ENCODE peak calls at places on chromosome 15, in six cellular contexts. I is cardiac muscle cell, R is heart right ventricle, J is psoas muscle, L is dorsolateral prefrontal cortex, F is thoracic aorta. S is an unnamed sample.

GRCh38 chr15:26095710-26096330 is 232.7 kb upstream of the ATP10A start:
- DNase-seq in L (no peak), F (no peak), J (no peak), I (no peak), R (no peak), S (no peak)

GRCh38 chr15:77457619-77458265 is 37.1 kb downstream of the HMG20A start:
- DNase-seq in J (no peak), I (peak; percentile 63), L (no peak), R (no peak), F (no peak), S (no peak)

GRCh38 chr15:77013786-77014136 is 18.8 kb downstream of the PSTPIP1 start:
- DNase-seq in I (no peak), R (no peak), F (no peak), L (no peak), J (no peak), S (no peak)

GRCh38 chr15:41367418-41367817 is 34.7 kb downstream of the NUSAP1 start:
- DNase-seq in L (no peak), I (no peak), R (peak; percentile 23), F (no peak), J (no peak), S (no peak)

GRCh38 chr15:29822100-29822684 is at the start of gene TJP1:
- DNase-seq in F (no peak), I (peak; percentile 86), L (no peak), R (peak; percentile 80), J (peak; percentile 81), S (peak; percentile 55)

GRCh38 chr15:63504979-63505841 is 817 bp downstream of the USP3 start:
- DNase-seq in F (no peak), I (peak; percentile 52), J (peak; percentile 51), R (peak; percentile 42), L (peak; percentile 52), S (peak; percentile 51)

GRCh38 chr15:29031502-29032228 is 145.9 kb downstream of the APBA2 start:
- DNase-seq in L (no peak), I (no peak), J (no peak), R (no peak), F (no peak), S (no peak)

GRCh38 chr15:90035095-90035834 is 34.1 kb downstream of the ZNF710 start:
- DNase-seq in J (peak; percentile 59), R (peak; percentile 51), I (peak; percentile 74), F (no peak), L (no peak), S (peak; percentile 53)

GRCh38 chr15:41332788-41333527 is at the start of gene NUSAP1:
- DNase-seq in F (no peak), L (no peak), J (no peak), I (no peak), R (no peak), S (no peak)

GRCh38 chr15:84955089-84955848 is 26.4 kb upstream of the PDE8A start:
- DNase-seq in I (peak; percentile 83), J (peak; percentile 70), R (peak; percentile 81), L (peak; percentile 84), F (peak; percentile 25), S (peak; percentile 22)

GRCh38 chr15:48459571-48460461 is 128.6 kb downstream of the DUT start:
- DNase-seq in J (no peak), I (peak; percentile 57), L (no peak), F (no peak), R (no peak), S (no peak)

GRCh38 chr15:26648676-26649075 is 124.2 kb downstream of the GABRB3 start:
- DNase-seq in R (no peak), I (no peak), L (no peak), J (no peak), F (no peak), S (no peak)

GRCh38 chr15:73002509-73002908 is 49.8 kb upstream of the NEO1 start:
- DNase-seq in F (no peak), R (no peak), L (no peak), J (no peak), I (no peak), S (no peak)

GRCh38 chr15:66879511-66879910 is 177.5 kb downstream of the SMAD6 start:
- DNase-seq in I (no peak), F (no peak), R (no peak), J (no peak), L (no peak), S (no peak)

GRCh38 chr15:40047413-40048154 is 8.6 kb upstream of the SRP14 start:
- DNase-seq in J (peak; percentile 49), F (no peak), R (peak; percentile 69), I (peak; percentile 85), L (no peak), S (no peak)

GRCh38 chr15:72671531-72671930 is 14.5 kb downstream of the HIGD2B start:
- DNase-seq in J (no peak), L (no peak), R (no peak), I (no peak), F (no peak), S (no peak)

GRCh38 chr15:82585072-82585471 is 44.8 kb upstream of the RPS17 start:
- DNase-seq in R (no peak), L (no peak), I (peak; percentile 70), F (no peak), J (no peak), S (no peak)

GRCh38 chr15:39407116-39407515 is 173.8 kb upstream of the THBS1 start:
- DNase-seq in L (no peak), F (no peak), I (peak; percentile 26), R (no peak), J (no peak), S (no peak)

GRCh38 chr15:65956307-65956706 is 87.0 kb downstream of the RAB11A start:
- DNase-seq in I (no peak), F (no peak), R (no peak), J (no peak), L (no peak), S (no peak)

GRCh38 chr15:71093089-71094024 is 21.9 kb upstream of the THSD4 start:
- DNase-seq in F (no peak), J (no peak), R (no peak), L (no peak), I (peak; percentile 30), S (no peak)

GRCh38 chr15:73127302-73127936 is 75.2 kb downstream of the NEO1 start:
- DNase-seq in L (peak; percentile 32), F (no peak), I (peak; percentile 48), R (peak; percentile 5), J (no peak), S (no peak)

GRCh38 chr15:41259546-41260189 is 28.6 kb downstream of the CHP1 start:
- DNase-seq in F (no peak), J (no peak), L (no peak), R (no peak), I (no peak), S (no peak)

GRCh38 chr15:62559049-62559733 is 394.1 kb upstream of the C2CD4B start:
- DNase-seq in F (no peak), R (peak; percentile 74), J (peak; percentile 46), I (peak; percentile 80), L (peak; percentile 32), S (no peak)

GRCh38 chr15:96225642-96226259 is 104.7 kb upstream of the NR2F2 start:
- DNase-seq in F (no peak), R (no peak), I (no peak), J (no peak), L (no peak), S (no peak)

GRCh38 chr15:83605595-83605994 is 48.3 kb upstream of the ADAMTSL3 start:
- DNase-seq in J (peak; percentile 57), L (no peak), R (peak; percentile 7), I (no peak), F (no peak), S (no peak)

GRCh38 chr15:66096711-66097058 is 156.9 kb downstream of the MEGF11 start:
- DNase-seq in I (no peak), R (no peak), L (no peak), J (no peak), F (no peak), S (no peak)

GRCh38 chr15:46408312-46408711 is 773.5 kb downstream of the SQOR start:
- DNase-seq in R (peak; percentile 7), I (no peak), L (no peak), F (no peak), J (no peak), S (no peak)

GRCh38 chr15:63066302-63066701 is 23.8 kb downstream of the TPM1 start:
- DNase-seq in L (no peak), F (no peak), R (no peak), J (no peak), I (no peak), S (no peak)

GRCh38 chr15:67178569-67179210 is 75.8 kb downstream of the AAGAB start:
- DNase-seq in F (no peak), J (no peak), L (no peak), I (peak; percentile 98), R (no peak), S (no peak)

GRCh38 chr15:100968043-100968966 is 49.1 kb downstream of the LRRK1 start:
- DNase-seq in L (no peak), F (no peak), J (no peak), I (peak; percentile 71), R (no peak), S (no peak)

GRCh38 chr15:55277116-55277564 is 12.5 kb downstream of the RAB27A start:
- DNase-seq in R (no peak), J (no peak), L (no peak), I (peak; percentile 48), F (no peak), S (no peak)

GRCh38 chr15:94587071-94587470 is 355.7 kb downstream of the MCTP2 start:
- DNase-seq in I (peak; percentile 21), J (no peak), L (no peak), F (no peak), R (no peak), S (no peak)

GRCh38 chr15:26115229-26115943 is 252.3 kb upstream of the ATP10A start:
- DNase-seq in L (no peak), J (no peak), F (no peak), I (no peak), R (no peak), S (no peak)

GRCh38 chr15:74519311-74519710 is 21.7 kb upstream of the ARID3B start:
- DNase-seq in J (no peak), R (no peak), I (peak; percentile 86), L (no peak), F (no peak), S (no peak)
- H3K27ac ChIP-seq in J (no peak overlapping the region), R (no peak overlapping the region), I (no peak overlapping the region), L (no peak overlapping the region), F (no peak overlapping the region), S (no peak overlapping the region)

DNA sequence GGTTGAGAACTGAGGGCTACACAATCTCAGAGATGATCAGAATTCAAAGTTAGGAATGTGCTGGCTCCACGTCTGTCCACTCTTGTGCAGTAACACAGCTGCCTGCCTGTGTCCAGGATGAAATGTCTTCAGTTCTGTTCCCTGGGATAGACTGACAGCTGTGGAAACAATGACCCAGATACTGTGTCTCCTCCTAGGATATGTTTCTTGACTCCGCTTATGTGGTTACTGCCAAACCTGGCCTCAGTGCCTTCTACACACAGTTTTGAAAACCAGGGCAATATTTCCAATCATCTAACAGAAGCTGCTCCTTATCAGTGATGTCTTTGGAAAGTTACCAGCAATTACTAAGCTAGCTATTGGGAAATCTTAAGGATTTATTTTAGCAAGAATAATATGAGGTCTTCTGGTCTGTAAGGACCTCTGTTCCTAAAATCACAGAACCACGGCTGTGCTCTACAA is 67.6 kb downstream of the NOX5 start:
- DNase-seq in F (no peak), I (peak; percentile 95), J (peak; percentile 19), L (no peak), R (peak; percentile 52), S (no peak)
- H3K27ac ChIP-seq in F (peak overlapping the region; percentile 68), I (no peak overlapping the region), J (peak overlapping the region; percentile 68), L (peak overlapping the region; percentile 9), R (peak overlapping the region; percentile 77), S (no peak overlapping the region)

GRCh38 chr15:50140097-50140496 is 21.1 kb upstream of the ATP8B4 start:
- DNase-seq in F (no peak), L (no peak), I (peak; percentile 27), J (no peak), R (no peak), S (no peak)
- H3K27ac ChIP-seq in F (no peak overlapping the region), L (no peak overlapping the region), I (no peak overlapping the region), J (no peak overlapping the region), R (no peak overlapping the region), S (no peak overlapping the region)

GRCh38 chr15:88652456-88653199 is 13.8 kb downstream of the ISG20 start:
- DNase-seq in F (no peak), L (no peak), R (no peak), J (no peak), I (no peak), S (no peak)
- H3K27ac ChIP-seq in F (no peak overlapping the region), L (no peak overlapping the region), R (no peak overlapping the region), J (no peak overlapping the region), I (no peak overlapping the region), S (peak overlapping the region; percentile 30)

S was measured in substantia nigra.